ENCODE peak calls at places on chromosomes 3 and 15, in ten cellular contexts. One of them, this sample, is unnamed.

GRCh38 chr3:171177553-171177952 is 151.0 kb upstream of the SLC2A2 start:
- DNase-seq in naive thymus-derived CD8-positive, alpha-beta T cell: no peak
- DNase-seq in GM13977: no peak
- DNase-seq in brain microvascular endothelial cell: no peak
- DNase-seq in activated B cell treated with CpG ODN at 0.5 μM for 24 hours: no peak
- DNase-seq in caudate nucleus: no peak
- DNase-seq in DMS153: no peak
- DNase-seq in stimulated activated naive CD4-positive, alpha-beta T cell: no peak
- DNase-seq in non-pigmented ciliary epithelial cell: no peak
- DNase-seq in KBM-7: no peak
- DNase-seq in this sample: no peak

GRCh38 chr3:71371282-71371681 is 212.2 kb downstream of the FOXP1 start:
- DNase-seq in activated B cell treated with CpG ODN at 0.5 μM for 24 hours: no peak
- DNase-seq in caudate nucleus: no peak
- DNase-seq in stimulated activated naive CD4-positive, alpha-beta T cell: no peak
- DNase-seq in DMS153: no peak
- DNase-seq in GM13977: no peak
- DNase-seq in brain microvascular endothelial cell: no peak
- DNase-seq in non-pigmented ciliary epithelial cell: no peak
- DNase-seq in KBM-7: no peak
- DNase-seq in naive thymus-derived CD8-positive, alpha-beta T cell: no peak
- DNase-seq in this sample: no peak

GRCh38 chr3:131612745-131613144 is 110.0 kb upstream of the MRPL3 start:
- DNase-seq in brain microvascular endothelial cell: no peak
- DNase-seq in caudate nucleus: no peak
- DNase-seq in GM13977: no peak
- DNase-seq in stimulated activated naive CD4-positive, alpha-beta T cell: no peak
- DNase-seq in activated B cell treated with CpG ODN at 0.5 μM for 24 hours: no peak
- DNase-seq in non-pigmented ciliary epithelial cell: no peak
- DNase-seq in DMS153: no peak
- DNase-seq in KBM-7: no peak
- DNase-seq in naive thymus-derived CD8-positive, alpha-beta T cell: no peak
- DNase-seq in this sample: no peak

GRCh38 chr3:119930286-119930685 is 148.4 kb downstream of the NR1I2 start:
- DNase-seq in brain microvascular endothelial cell: no peak
- DNase-seq in KBM-7: no peak
- DNase-seq in GM13977: no peak
- DNase-seq in caudate nucleus: no peak
- DNase-seq in DMS153: no peak
- DNase-seq in non-pigmented ciliary epithelial cell: no peak
- DNase-seq in naive thymus-derived CD8-positive, alpha-beta T cell: no peak
- DNase-seq in activated B cell treated with CpG ODN at 0.5 μM for 24 hours: no peak
- DNase-seq in stimulated activated naive CD4-positive, alpha-beta T cell: no peak
- DNase-seq in this sample: peak; percentile 4

GRCh38 chr3:108820586-108820985 is 2.0 kb upstream of the TRAT1 start:
- DNase-seq in stimulated activated naive CD4-positive, alpha-beta T cell: no peak
- DNase-seq in naive thymus-derived CD8-positive, alpha-beta T cell: no peak
- DNase-seq in brain microvascular endothelial cell: no peak
- DNase-seq in KBM-7: no peak
- DNase-seq in activated B cell treated with CpG ODN at 0.5 μM for 24 hours: no peak
- DNase-seq in caudate nucleus: no peak
- DNase-seq in non-pigmented ciliary epithelial cell: no peak
- DNase-seq in GM13977: no peak
- DNase-seq in DMS153: no peak
- DNase-seq in this sample: no peak

GRCh38 chr3:13822042-13822441 is 57.8 kb downstream of the WNT7A start:
- DNase-seq in KBM-7: no peak
- DNase-seq in naive thymus-derived CD8-positive, alpha-beta T cell: peak; percentile 38
- DNase-seq in brain microvascular endothelial cell: peak; percentile 4
- DNase-seq in non-pigmented ciliary epithelial cell: no peak
- DNase-seq in DMS153: no peak
- DNase-seq in GM13977: no peak
- DNase-seq in caudate nucleus: no peak
- DNase-seq in activated B cell treated with CpG ODN at 0.5 μM for 24 hours: no peak
- DNase-seq in stimulated activated naive CD4-positive, alpha-beta T cell: no peak
- DNase-seq in this sample: no peak

GRCh38 chr3:158018462-158018861 is 87.8 kb downstream of the SHOX2 start:
- DNase-seq in naive thymus-derived CD8-positive, alpha-beta T cell: no peak
- DNase-seq in GM13977: no peak
- DNase-seq in KBM-7: no peak
- DNase-seq in DMS153: no peak
- DNase-seq in stimulated activated naive CD4-positive, alpha-beta T cell: no peak
- DNase-seq in non-pigmented ciliary epithelial cell: no peak
- DNase-seq in brain microvascular endothelial cell: no peak
- DNase-seq in caudate nucleus: no peak
- DNase-seq in activated B cell treated with CpG ODN at 0.5 μM for 24 hours: no peak
- DNase-seq in this sample: no peak

GRCh38 chr15:83843511-83843910 is 189.6 kb downstream of the ADAMTSL3 start:
- DNase-seq in non-pigmented ciliary epithelial cell: no peak
- DNase-seq in GM13977: no peak
- DNase-seq in DMS153: no peak
- DNase-seq in KBM-7: no peak
- DNase-seq in stimulated activated naive CD4-positive, alpha-beta T cell: no peak
- DNase-seq in naive thymus-derived CD8-positive, alpha-beta T cell: no peak
- DNase-seq in brain microvascular endothelial cell: no peak
- DNase-seq in caudate nucleus: no peak
- DNase-seq in activated B cell treated with CpG ODN at 0.5 μM for 24 hours: no peak
- DNase-seq in this sample: peak; percentile 70

GRCh38 chr15:20341901-20342605 is 199.5 kb downstream of the GOLGA6L6 start:
- DNase-seq in naive thymus-derived CD8-positive, alpha-beta T cell: peak; percentile 71
- DNase-seq in GM13977: peak; percentile 41
- DNase-seq in DMS153: no peak
- DNase-seq in KBM-7: no peak
- DNase-seq in brain microvascular endothelial cell: peak; percentile 9
- DNase-seq in non-pigmented ciliary epithelial cell: no peak
- DNase-seq in caudate nucleus: no peak
- DNase-seq in activated B cell treated with CpG ODN at 0.5 μM for 24 hours: peak; percentile 24
- DNase-seq in stimulated activated naive CD4-positive, alpha-beta T cell: no peak
- DNase-seq in this sample: peak; percentile 65

GRCh38 chr15:68441045-68441743 is 9.2 kb upstream of the ITGA11 start:
- DNase-seq in non-pigmented ciliary epithelial cell: no peak
- DNase-seq in caudate nucleus: no peak
- DNase-seq in activated B cell treated with CpG ODN at 0.5 μM for 24 hours: no peak
- DNase-seq in DMS153: no peak
- DNase-seq in GM13977: no peak
- DNase-seq in brain microvascular endothelial cell: no peak
- DNase-seq in stimulated activated naive CD4-positive, alpha-beta T cell: no peak
- DNase-seq in naive thymus-derived CD8-positive, alpha-beta T cell: no peak
- DNase-seq in KBM-7: no peak
- DNase-seq in this sample: peak; percentile 74

GRCh38 chr15:63856711-63857458 is 23.1 kb upstream of the HERC1 start:
- DNase-seq in non-pigmented ciliary epithelial cell: peak; percentile 61
- DNase-seq in brain microvascular endothelial cell: peak; percentile 55
- DNase-seq in naive thymus-derived CD8-positive, alpha-beta T cell: no peak
- DNase-seq in activated B cell treated with CpG ODN at 0.5 μM for 24 hours: no peak
- DNase-seq in KBM-7: no peak
- DNase-seq in stimulated activated naive CD4-positive, alpha-beta T cell: no peak
- DNase-seq in GM13977: no peak
- DNase-seq in DMS153: no peak
- DNase-seq in caudate nucleus: no peak
- DNase-seq in this sample: peak; percentile 44

GRCh38 chr3:178404966-178405365 is 131.3 kb upstream of the KCNMB2 start:
- DNase-seq in non-pigmented ciliary epithelial cell: no peak
- DNase-seq in naive thymus-derived CD8-positive, alpha-beta T cell: no peak
- DNase-seq in activated B cell treated with CpG ODN at 0.5 μM for 24 hours: no peak
- DNase-seq in caudate nucleus: no peak
- DNase-seq in GM13977: no peak
- DNase-seq in KBM-7: no peak
- DNase-seq in brain microvascular endothelial cell: no peak
- DNase-seq in DMS153: no peak
- DNase-seq in stimulated activated naive CD4-positive, alpha-beta T cell: no peak
- DNase-seq in this sample: no peak

GRCh38 chr15:28907338-28907961 is 21.7 kb downstream of the APBA2 start:
- DNase-seq in naive thymus-derived CD8-positive, alpha-beta T cell: no peak
- DNase-seq in KBM-7: no peak
- DNase-seq in non-pigmented ciliary epithelial cell: no peak
- DNase-seq in caudate nucleus: no peak
- DNase-seq in brain microvascular endothelial cell: no peak
- DNase-seq in DMS153: no peak
- DNase-seq in GM13977: no peak
- DNase-seq in activated B cell treated with CpG ODN at 0.5 μM for 24 hours: no peak
- DNase-seq in stimulated activated naive CD4-positive, alpha-beta T cell: no peak
- DNase-seq in this sample: no peak

GRCh38 chr3:29764603-29765254 is 483.9 kb downstream of the RBMS3 start:
- DNase-seq in naive thymus-derived CD8-positive, alpha-beta T cell: no peak
- DNase-seq in DMS153: no peak
- DNase-seq in brain microvascular endothelial cell: peak; percentile 88
- DNase-seq in stimulated activated naive CD4-positive, alpha-beta T cell: no peak
- DNase-seq in KBM-7: no peak
- DNase-seq in non-pigmented ciliary epithelial cell: peak; percentile 84
- DNase-seq in activated B cell treated with CpG ODN at 0.5 μM for 24 hours: no peak
- DNase-seq in GM13977: no peak
- DNase-seq in caudate nucleus: no peak
- DNase-seq in this sample: peak; percentile 53

GRCh38 chr3:36447063-36447462 is 66.8 kb downstream of the STAC start:
- DNase-seq in activated B cell treated with CpG ODN at 0.5 μM for 24 hours: no peak
- DNase-seq in KBM-7: no peak
- DNase-seq in non-pigmented ciliary epithelial cell: no peak
- DNase-seq in stimulated activated naive CD4-positive, alpha-beta T cell: no peak
- DNase-seq in brain microvascular endothelial cell: no peak
- DNase-seq in naive thymus-derived CD8-positive, alpha-beta T cell: no peak
- DNase-seq in GM13977: no peak
- DNase-seq in caudate nucleus: no peak
- DNase-seq in DMS153: no peak
- DNase-seq in this sample: no peak

GRCh38 chr15:99131441-99132023 is 26.7 kb downstream of the SYNM start:
- DNase-seq in activated B cell treated with CpG ODN at 0.5 μM for 24 hours: no peak
- DNase-seq in caudate nucleus: no peak
- DNase-seq in stimulated activated naive CD4-positive, alpha-beta T cell: no peak
- DNase-seq in non-pigmented ciliary epithelial cell: no peak
- DNase-seq in KBM-7: no peak
- DNase-seq in naive thymus-derived CD8-positive, alpha-beta T cell: no peak
- DNase-seq in DMS153: no peak
- DNase-seq in brain microvascular endothelial cell: no peak
- DNase-seq in GM13977: no peak
- DNase-seq in this sample: no peak

GRCh38 chr3:21621396-21621695 is 129.7 kb downstream of the ZNF385D start:
- DNase-seq in DMS153: no peak
- DNase-seq in stimulated activated naive CD4-positive, alpha-beta T cell: no peak
- DNase-seq in activated B cell treated with CpG ODN at 0.5 μM for 24 hours: no peak
- DNase-seq in caudate nucleus: no peak
- DNase-seq in non-pigmented ciliary epithelial cell: peak; percentile 36
- DNase-seq in naive thymus-derived CD8-positive, alpha-beta T cell: no peak
- DNase-seq in brain microvascular endothelial cell: peak; percentile 43
- DNase-seq in KBM-7: no peak
- DNase-seq in GM13977: no peak
- DNase-seq in this sample: peak; percentile 13

GRCh38 chr3:114095808-114096207 is 39.3 kb downstream of the QTRT2 start:
- DNase-seq in GM13977: no peak
- DNase-seq in naive thymus-derived CD8-positive, alpha-beta T cell: no peak
- DNase-seq in KBM-7: no peak
- DNase-seq in brain microvascular endothelial cell: no peak
- DNase-seq in caudate nucleus: no peak
- DNase-seq in non-pigmented ciliary epithelial cell: no peak
- DNase-seq in stimulated activated naive CD4-positive, alpha-beta T cell: no peak
- DNase-seq in activated B cell treated with CpG ODN at 0.5 μM for 24 hours: no peak
- DNase-seq in DMS153: no peak
- DNase-seq in this sample: no peak

GRCh38 chr3:50572158-50572557 is 2.8 kb downstream of the HEMK1 start:
- DNase-seq in brain microvascular endothelial cell: peak; percentile 56
- DNase-seq in KBM-7: peak; percentile 91
- DNase-seq in caudate nucleus: peak; percentile 28
- DNase-seq in naive thymus-derived CD8-positive, alpha-beta T cell: peak; percentile 87
- DNase-seq in activated B cell treated with CpG ODN at 0.5 μM for 24 hours: peak; percentile 70
- DNase-seq in stimulated activated naive CD4-positive, alpha-beta T cell: peak; percentile 84
- DNase-seq in non-pigmented ciliary epithelial cell: no peak
- DNase-seq in DMS153: no peak
- DNase-seq in GM13977: peak; percentile 83
- DNase-seq in this sample: peak; percentile 89

GRCh38 chr3:14415501-14415900 is 13.1 kb downstream of the SLC6A6 start:
- DNase-seq in caudate nucleus: no peak
- DNase-seq in activated B cell treated with CpG ODN at 0.5 μM for 24 hours: no peak
- DNase-seq in KBM-7: no peak
- DNase-seq in GM13977: no peak
- DNase-seq in stimulated activated naive CD4-positive, alpha-beta T cell: no peak
- DNase-seq in non-pigmented ciliary epithelial cell: no peak
- DNase-seq in naive thymus-derived CD8-positive, alpha-beta T cell: no peak
- DNase-seq in DMS153: no peak
- DNase-seq in brain microvascular endothelial cell: peak; percentile 59
- DNase-seq in this sample: no peak

GRCh38 chr3:170563712-170564423 is 22.0 kb downstream of the SLC7A14 start:
- DNase-seq in caudate nucleus: no peak
- DNase-seq in non-pigmented ciliary epithelial cell: peak; percentile 36
- DNase-seq in stimulated activated naive CD4-positive, alpha-beta T cell: no peak
- DNase-seq in brain microvascular endothelial cell: peak; percentile 68
- DNase-seq in KBM-7: no peak
- DNase-seq in naive thymus-derived CD8-positive, alpha-beta T cell: no peak
- DNase-seq in activated B cell treated with CpG ODN at 0.5 μM for 24 hours: no peak
- DNase-seq in GM13977: no peak
- DNase-seq in DMS153: peak; percentile 54
- DNase-seq in this sample: peak; percentile 41

GRCh38 chr3:124995460-124995994 is 60.3 kb downstream of the HEG1 start:
- DNase-seq in naive thymus-derived CD8-positive, alpha-beta T cell: peak; percentile 78
- DNase-seq in stimulated activated naive CD4-positive, alpha-beta T cell: peak; percentile 65
- DNase-seq in brain microvascular endothelial cell: no peak
- DNase-seq in DMS153: peak; percentile 55
- DNase-seq in GM13977: peak; percentile 76
- DNase-seq in activated B cell treated with CpG ODN at 0.5 μM for 24 hours: peak; percentile 21
- DNase-seq in non-pigmented ciliary epithelial cell: no peak
- DNase-seq in caudate nucleus: peak; percentile 25
- DNase-seq in KBM-7: peak; percentile 69
- DNase-seq in this sample: peak; percentile 42

GRCh38 chr3:165195628-165196576 is at the start of gene SLITRK3:
- DNase-seq in non-pigmented ciliary epithelial cell: no peak
- DNase-seq in stimulated activated naive CD4-positive, alpha-beta T cell: no peak
- DNase-seq in naive thymus-derived CD8-positive, alpha-beta T cell: no peak
- DNase-seq in brain microvascular endothelial cell: no peak
- DNase-seq in KBM-7: no peak
- DNase-seq in activated B cell treated with CpG ODN at 0.5 μM for 24 hours: no peak
- DNase-seq in GM13977: peak; percentile 15
- DNase-seq in DMS153: no peak
- DNase-seq in caudate nucleus: no peak
- DNase-seq in this sample: no peak

GRCh38 chr15:36567445-36567844 is 12.0 kb upstream of the CDIN1 start:
- DNase-seq in naive thymus-derived CD8-positive, alpha-beta T cell: no peak
- DNase-seq in stimulated activated naive CD4-positive, alpha-beta T cell: no peak
- DNase-seq in activated B cell treated with CpG ODN at 0.5 μM for 24 hours: no peak
- DNase-seq in KBM-7: no peak
- DNase-seq in brain microvascular endothelial cell: no peak
- DNase-seq in caudate nucleus: no peak
- DNase-seq in GM13977: no peak
- DNase-seq in non-pigmented ciliary epithelial cell: no peak
- DNase-seq in DMS153: no peak
- DNase-seq in this sample: no peak

GRCh38 chr15:70560617-70561328 is 202.6 kb downstream of the UACA start:
- DNase-seq in DMS153: no peak
- DNase-seq in brain microvascular endothelial cell: no peak
- DNase-seq in naive thymus-derived CD8-positive, alpha-beta T cell: no peak
- DNase-seq in GM13977: no peak
- DNase-seq in caudate nucleus: no peak
- DNase-seq in stimulated activated naive CD4-positive, alpha-beta T cell: no peak
- DNase-seq in KBM-7: peak; percentile 49
- DNase-seq in activated B cell treated with CpG ODN at 0.5 μM for 24 hours: no peak
- DNase-seq in non-pigmented ciliary epithelial cell: no peak
- DNase-seq in this sample: no peak